ENCODE peak calls at places on chromosomes 1 and 21, in ten cellular contexts. T is stomach, K is AG04450, M is HCT116, G is bronchial epithelial cell, E is upper lobe of right lung, L is tibial nerve, R is neural progenitor cell, N is heart left ventricle, O is right atrium auricular region. Z is an unnamed sample. For H3K27me3, the result is how much of the 10 kb centered on the place peaks cover.

GRCh38 chr21:32083175-32083574 is 195.7 kb downstream of the MIS18A start:
- DNase-seq in T (no peak), K (no peak), M (no peak), G (peak), E (no peak), L (no peak), R (no peak), N (no peak), O (no peak), Z (no peak)

GRCh38 chr21:44379991-44380865 is 26.8 kb downstream of the TRPM2 start:
- DNase-seq in T (no peak), K (no peak), M (no peak), G (no peak), E (peak), L (no peak), R (peak), N (no peak), O (no peak), Z (no peak)

GRCh38 chr1:187999973-188000372 is 1171.2 kb downstream of the PLA2G4A start:
- DNase-seq in T (no peak), K (no peak), M (no peak), G (peak), E (no peak), L (no peak), R (no peak), N (no peak), O (no peak), Z (no peak)

GRCh38 chr1:53326598-53327182 is 1.2 kb downstream of the LRP8 start:
- DNase-seq in T (no peak), K (no peak), M (no peak), G (no peak), E (peak), L (no peak), R (peak), N (no peak), O (no peak), Z (no peak)

GRCh38 chr1:206067486-206068302 is 14.7 kb downstream of the RHEX start:
- DNase-seq in T (no peak), K (no peak), M (no peak), G (no peak), E (no peak), L (no peak), R (no peak), N (no peak), O (no peak), Z (no peak)

GRCh38 chr1:207069059-207069458 is 16.0 kb downstream of the PFKFB2 start:
- DNase-seq in T (no peak), K (no peak), M (no peak), G (no peak), E (no peak), L (no peak), R (no peak), N (no peak), O (no peak), Z (no peak)

GRCh38 chr1:30417001-30417700 is 306.2 kb downstream of the MATN1 start:
- DNase-seq in T (peak), K (no peak), M (no peak), G (no peak), E (peak), L (peak), R (no peak), N (peak), O (peak), Z (no peak)

GRCh38 chr21:35565204-35565611 is 495.1 kb downstream of the SETD4 start:
- DNase-seq in T (peak), K (no peak), M (no peak), G (peak), E (no peak), L (peak), R (no peak), N (peak), O (no peak), Z (no peak)

GRCh38 chr1:17186216-17186894 is 18.6 kb upstream of the PADI1 start:
- DNase-seq in T (no peak), K (no peak), M (no peak), G (peak), E (no peak), L (no peak), R (no peak), N (peak), O (no peak), Z (no peak)

GRCh38 chr21:41133896-41134522 is 34.0 kb upstream of the BACE2 start:
- DNase-seq in T (no peak), K (no peak), M (peak), G (peak), E (no peak), L (peak), R (peak), N (no peak), O (no peak), Z (no peak)

GRCh38 chr21:42784276-42784675 is 95.1 kb downstream of the WDR4 start:
- DNase-seq in T (peak), K (no peak), M (no peak), G (no peak), E (no peak), L (no peak), R (no peak), N (peak), O (no peak), Z (no peak)

GRCh38 chr1:30571380-30571779 is 152.0 kb downstream of the MATN1 start:
- DNase-seq in T (no peak), K (no peak), M (no peak), G (no peak), E (no peak), L (no peak), R (no peak), N (no peak), O (no peak), Z (no peak)

GRCh38 chr1:222182641-222183040 is 365.3 kb downstream of the HHIPL2 start:
- DNase-seq in T (no peak), K (peak), M (no peak), G (peak), E (no peak), L (no peak), R (no peak), N (no peak), O (no peak), Z (no peak)

GRCh38 chr1:164772635-164773034 is 213.7 kb downstream of the PBX1 start:
- DNase-seq in T (peak), K (peak), M (peak), G (peak), E (peak), L (no peak), R (no peak), N (peak), O (peak), Z (peak)

DNA sequence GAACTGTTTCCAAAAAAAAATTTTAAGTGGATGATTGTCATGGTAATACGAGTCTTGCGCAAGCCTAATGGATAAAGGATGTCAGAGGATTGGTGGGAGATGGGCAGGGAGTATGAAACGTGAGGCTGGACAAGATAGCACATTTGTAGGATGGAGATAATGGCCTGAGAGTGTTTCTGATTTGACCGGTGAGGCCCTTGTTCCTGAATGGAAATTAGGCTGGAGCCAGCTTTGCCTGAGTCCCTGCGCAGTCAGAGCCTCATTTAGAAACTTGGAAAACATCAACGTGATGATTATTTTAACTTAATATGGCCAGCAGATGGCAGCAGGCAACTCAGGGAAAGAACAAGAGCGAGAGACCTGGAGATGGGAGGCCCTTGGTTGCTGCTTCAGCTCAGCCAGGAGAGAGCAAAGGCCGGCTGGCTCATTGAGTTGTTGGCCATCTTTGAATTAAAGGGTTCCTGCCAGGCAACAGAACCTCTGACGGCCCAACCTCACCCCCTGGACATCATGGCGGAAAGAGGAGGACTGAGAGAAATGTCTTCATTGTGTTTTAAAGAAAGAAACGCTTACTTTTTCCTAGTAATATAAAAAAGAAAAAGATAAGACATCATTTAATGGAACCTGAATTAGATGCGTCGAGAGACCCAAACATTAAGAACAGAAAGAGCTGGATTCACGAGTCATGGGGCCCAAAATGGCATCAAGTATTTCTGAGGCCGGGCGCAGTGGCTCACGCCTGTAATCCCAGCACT is 80.3 kb downstream of the SELENOF start:
- DNase-seq in T (peak), K (peak), M (peak), G (peak), E (peak), L (peak), R (peak), N (peak), O (peak), Z (peak)
- H3K4me3 ChIP-seq in T (no peak), K (no peak), M (no peak), G (no peak), E (no peak), L (no peak), R (no peak), N (no peak), O (no peak), Z (no peak)

GRCh38 chr1:153647375-153647714 is 11.2 kb upstream of the SNAPIN start:
- DNase-seq in T (no peak), K (no peak), M (no peak), G (no peak), E (no peak), L (no peak), R (no peak), N (no peak), O (no peak), Z (no peak)
- TF ChIP-seq CTCF in T (no peak), K (no peak), M (no peak), G (no peak), E (no peak), L (no peak), R (no peak), N (no peak), O (no peak), Z (no peak)

GRCh38 chr1:181353526-181353925 is 129.8 kb upstream of the CACNA1E start:
- DNase-seq in T (no peak), K (no peak), M (no peak), G (peak), E (no peak), L (no peak), R (no peak), N (no peak), O (no peak), Z (peak)
- H3K27me3 ChIP-seq in T (under half), K (under half), M (under half), G (under half), E (under half), L (under half), R (under half), N (under half), O (under half), Z (under half)

DNA sequence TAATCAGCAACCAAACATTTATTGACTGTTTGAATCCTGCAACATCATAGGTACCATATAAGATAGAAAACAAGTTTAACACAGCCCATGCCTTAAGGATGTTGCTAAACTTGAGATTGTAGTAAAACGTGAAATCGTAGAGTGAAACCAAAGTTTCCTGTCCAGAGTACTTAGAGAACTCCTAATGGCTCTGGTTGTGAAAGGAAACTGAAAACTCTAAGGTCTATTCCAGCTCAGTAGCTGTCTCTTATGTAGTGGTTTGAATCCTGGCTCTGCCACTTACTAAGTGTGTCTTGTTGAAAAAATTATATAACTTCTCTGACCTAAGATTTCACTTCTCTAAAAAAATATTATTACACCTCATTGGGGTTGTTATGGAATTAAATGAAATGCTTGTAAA is 310.9 kb downstream of the NTNG1 start:
- DNase-seq in T (no peak), K (no peak), M (no peak), G (no peak), E (no peak), L (no peak), R (no peak), N (no peak), O (no peak), Z (no peak)
- H3K4me3 ChIP-seq in T (no peak), K (no peak), M (no peak), G (no peak), E (no peak), L (no peak), R (no peak), N (no peak), O (no peak), Z (no peak)

GRCh38 chr21:46324390-46325072 is 575 bp downstream of the PCNT start:
- DNase-seq in T (peak), K (peak), M (peak), G (peak), E (peak), L (peak), R (peak), N (peak), O (peak), Z (no peak)
- TF ChIP-seq CTCF in T (no peak), K (peak), M (no peak), G (no peak), E (no peak), L (no peak), R (no peak), N (no peak), O (peak), Z (no peak)

Z was measured in kidney epithelial cell.